ENCODE peak calls at places on chromosome 20, in nine cellular contexts. I is CD8-positive, alpha-beta T cell; V is left lung; T is psoas muscle; Y is ascending aorta; G is IMR-90; C is tibial artery; S is suprapubic skin; A is stomach. Z is an unnamed sample.

GRCh38 chr20:2752631-2753455 is 47.6 kb downstream of the CPXM1 start:
- DNase-seq in I (no peak), V (peak; percentile 83), T (no peak), Y (peak; percentile 65), G (peak; percentile 30), C (no peak), S (peak; percentile 77), A (no peak), Z (peak; percentile 42)

GRCh38 chr20:17890330-17890729 is 78.3 kb downstream of the SNX5 start:
- DNase-seq in I (no peak), V (no peak), T (no peak), Y (no peak), G (no peak), C (no peak), S (no peak), A (no peak), Z (no peak)

GRCh38 chr20:23399568-23400241 is 21.6 kb downstream of the NAPB start:
- DNase-seq in I (no peak), V (no peak), T (no peak), Y (no peak), G (peak; percentile 58), C (no peak), S (no peak), A (no peak), Z (no peak)

GRCh38 chr20:41177636-41178035 is 40.3 kb downstream of the PLCG1 start:
- DNase-seq in I (no peak), V (no peak), T (peak; percentile 83), Y (peak; percentile 97), G (peak; percentile 87), C (peak; percentile 93), S (no peak), A (peak; percentile 22), Z (no peak)

GRCh38 chr20:59808729-59809381 is 124.6 kb downstream of the SYCP2 start:
- DNase-seq in I (no peak), V (no peak), T (no peak), Y (peak; percentile 47), G (no peak), C (peak; percentile 54), S (peak; percentile 75), A (peak; percentile 21), Z (peak; percentile 6)

GRCh38 chr20:2300420-2300819 is 4.6 kb downstream of the TGM3 start:
- DNase-seq in I (no peak), V (no peak), T (no peak), Y (no peak), G (no peak), C (no peak), S (peak; percentile 21), A (peak; percentile 38), Z (no peak)

GRCh38 chr20:14986026-14986655 is 648.7 kb upstream of the FLRT3 start:
- DNase-seq in I (no peak), V (no peak), T (no peak), Y (no peak), G (no peak), C (no peak), S (no peak), A (peak; percentile 94), Z (peak; percentile 90)

GRCh38 chr20:52794853-52795252 is 177.3 kb upstream of the TSHZ2 start:
- DNase-seq in I (no peak), V (no peak), T (no peak), Y (no peak), G (no peak), C (no peak), S (no peak), A (no peak), Z (no peak)

GRCh38 chr20:3084283-3084985 is at the start of gene AVP:
- DNase-seq in I (no peak), V (no peak), T (no peak), Y (no peak), G (no peak), C (no peak), S (no peak), A (no peak), Z (no peak)

GRCh38 chr20:36847009-36847709 is 28.8 kb upstream of the TLDC2 start:
- DNase-seq in I (no peak), V (no peak), T (peak; percentile 87), Y (peak; percentile 92), G (peak; percentile 83), C (peak; percentile 97), S (peak; percentile 90), A (peak; percentile 52), Z (no peak)

DNA sequence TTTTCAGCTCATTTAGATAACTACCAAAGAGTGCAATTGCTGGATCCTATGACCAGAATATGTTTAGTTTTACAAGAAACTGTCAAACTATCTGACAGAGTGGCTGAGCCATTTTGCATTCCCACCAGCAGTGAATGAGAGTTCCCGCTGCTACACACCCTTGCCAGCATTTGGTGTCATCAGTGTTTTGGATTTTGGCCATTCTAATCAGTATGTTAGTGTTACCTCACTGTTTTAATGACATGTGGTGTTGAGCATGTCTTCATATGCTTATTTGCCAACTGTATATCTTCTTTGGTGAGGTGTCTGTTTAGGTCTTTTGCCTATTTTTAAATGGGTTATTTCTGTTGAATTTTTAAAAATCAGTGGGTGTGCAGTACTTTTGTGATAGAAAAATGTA is 120.9 kb downstream of the CFAP61 start:
- DNase-seq in I (no peak), V (no peak), T (no peak), Y (no peak), G (no peak), C (no peak), S (no peak), A (no peak), Z (no peak)
- H3K4me1 ChIP-seq in I (no peaks in the 10 kb centered on the region), V (no peaks in the 10 kb centered on the region), T (no peaks in the 10 kb centered on the region), Y (no peaks in the 10 kb centered on the region), G (no peaks in the 10 kb centered on the region), C (no peaks in the 10 kb centered on the region), S (no peaks in the 10 kb centered on the region), A (no peaks in the 10 kb centered on the region), Z (no peaks in the 10 kb centered on the region)

GRCh38 chr20:48990467-48990866 is 55.6 kb upstream of the CSE1L start:
- DNase-seq in I (no peak), V (no peak), T (no peak), Y (no peak), G (no peak), C (no peak), S (no peak), A (no peak), Z (no peak)

GRCh38 chr20:48984575-48985219 is 61.4 kb upstream of the CSE1L start:
- DNase-seq in I (no peak), V (no peak), T (no peak), Y (no peak), G (no peak), C (no peak), S (no peak), A (no peak), Z (no peak)

GRCh38 chr20:48983423-48984400 is 62.2 kb downstream of the ARFGEF2 start:
- DNase-seq in I (no peak), V (no peak), T (peak; percentile 48), Y (no peak), G (peak; percentile 91), C (no peak), S (no peak), A (peak; percentile 63), Z (no peak)

DNA sequence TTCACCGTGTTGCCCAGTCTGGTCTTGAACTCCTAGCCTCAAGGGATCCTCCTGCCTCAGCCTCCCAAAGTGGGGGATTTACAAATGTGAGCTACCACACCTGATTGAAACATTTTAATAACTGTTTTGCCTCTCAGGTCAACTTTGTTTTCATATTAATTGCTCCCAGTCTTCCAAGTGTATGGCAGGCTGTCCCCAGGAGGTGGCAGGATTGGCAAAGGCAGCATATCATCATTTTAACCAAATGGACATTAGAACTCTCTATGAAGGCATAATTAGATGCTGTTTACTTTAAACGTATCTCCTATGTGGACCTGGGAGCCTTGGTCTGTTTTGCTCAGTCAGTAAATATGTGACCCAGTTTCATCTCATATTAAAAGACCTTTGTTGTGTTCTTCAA is 59.2 kb upstream of the CSE1L start:
- DNase-seq in I (no peak), V (no peak), T (no peak), Y (no peak), G (no peak), C (no peak), S (no peak), A (no peak), Z (no peak)
- TF ChIP-seq CTCF in I (no peak), V (no peak), T (no peak), Y (no peak), G (peak; percentile 21), C (no peak), S (peak; percentile 16), A (no peak), Z (no peak)

GRCh38 chr20:32767418-32768198 is 5.4 kb downstream of the DNMT3B start:
- DNase-seq in I (no peak), V (no peak), T (peak; percentile 15), Y (no peak), G (no peak), C (no peak), S (no peak), A (no peak), Z (no peak)
- H3K4me1 ChIP-seq in I (peaks cover 25% of the 10 kb centered on the region), V (peaks cover 16% of the 10 kb centered on the region), T (peaks cover 8% of the 10 kb centered on the region), Y (peaks cover 8% of the 10 kb centered on the region), G (peaks cover 5% of the 10 kb centered on the region), C (peaks cover 7% of the 10 kb centered on the region), S (peaks cover 22% of the 10 kb centered on the region), A (peaks cover 12% of the 10 kb centered on the region), Z (peaks cover 5% of the 10 kb centered on the region)

DNA sequence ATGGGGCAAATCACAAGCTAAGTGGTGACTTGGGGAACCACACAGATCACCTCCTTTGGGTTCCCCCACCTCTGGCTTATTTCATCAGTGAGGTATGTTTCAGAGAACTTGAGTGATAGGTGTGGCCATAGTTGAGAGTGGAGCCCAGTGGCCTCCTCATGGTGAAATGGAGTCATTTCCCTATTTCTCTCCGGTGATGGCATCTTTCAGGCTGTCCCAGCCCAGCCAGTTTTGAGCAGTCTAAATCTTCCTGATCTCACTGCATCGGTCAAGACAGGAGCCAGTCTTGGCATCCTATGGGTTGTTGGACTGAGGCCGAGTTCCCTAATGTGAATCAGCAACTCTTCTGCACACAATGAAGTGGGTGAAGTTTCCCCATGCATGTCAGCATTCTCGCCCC is 132.4 kb downstream of the EYA2 start:
- DNase-seq in I (no peak), V (no peak), T (no peak), Y (peak; percentile 75), G (no peak), C (no peak), S (no peak), A (no peak), Z (no peak)
- TF ChIP-seq CTCF in I (no peak), V (no peak), T (no peak), Y (no peak), G (no peak), C (no peak), S (no peak), A (no peak), Z (no peak)